ENCODE peak calls at places on chromosomes 4 and X, in four cellular contexts. H, L, D and B are unnamed samples. For H3K4me1, the result is how much of the 10 kb centered on the place peaks cover.

GRCh38 chr4:156673483-156673882 is 298.1 kb downstream of the PDGFC start:
- DNase-seq in D (no peak), H (no peak), L (peak), B (no peak)

GRCh38 chr4:133921280-133922195 is 280.1 kb downstream of the PABPC4L start:
- DNase-seq in L (peak), D (no peak), H (no peak), B (no peak)

GRCh38 chr4:128310266-128310697 is 22.7 kb upstream of the PGRMC2 start:
- DNase-seq in L (peak), D (peak), H (no peak), B (peak)

GRCh38 chr4:151219938-151220337 is 57.0 kb upstream of the PRSS48 start:
- DNase-seq in L (no peak), D (no peak), H (no peak), B (no peak)

GRCh38 chr4:182554736-182555135 is 311.5 kb downstream of the TENM3 start:
- DNase-seq in H (no peak), D (no peak), L (peak), B (no peak)

GRCh38 chr4:47525154-47525819 is 40.2 kb downstream of the ATP10D start:
- DNase-seq in D (no peak), H (no peak), L (peak), B (no peak)

GRCh38 chrX:71949363-71949762 is 38.7 kb downstream of the NHSL2 start:
- DNase-seq in D (no peak), L (no peak), H (no peak), B (no peak)

GRCh38 chr4:7742807-7743158 is 196.9 kb downstream of the AFAP1 start:
- DNase-seq in H (no peak), L (no peak), D (no peak), B (no peak)

GRCh38 chr4:118587946-118588345 is 97.2 kb upstream of the METTL14 start:
- DNase-seq in L (no peak), H (no peak), D (no peak), B (no peak)

GRCh38 chr4:122744229-122744628 is 11.7 kb downstream of the BBS12 start:
- DNase-seq in H (no peak), D (no peak), L (peak), B (no peak)

GRCh38 chr4:56723201-56723605 is 42.1 kb upstream of the HOPX start:
- DNase-seq in H (no peak), D (no peak), L (no peak), B (no peak)

GRCh38 chr4:108885211-108885610 is 122.4 kb upstream of the ETNPPL start:
- DNase-seq in L (peak), H (no peak), D (no peak), B (no peak)

GRCh38 chr4:115113382-115114106 is at the start of gene NDST4:
- DNase-seq in L (peak), D (no peak), H (no peak), B (no peak)

GRCh38 chr4:46506876-46507275 is 116.9 kb upstream of the GABRA2 start:
- DNase-seq in L (peak), D (no peak), H (no peak), B (no peak)

GRCh38 chr4:96524311-96524875 is 684.5 kb downstream of the PDHA2 start:
- DNase-seq in L (no peak), D (no peak), H (no peak), B (no peak)

GRCh38 chr4:77169496-77169895 is 12.5 kb downstream of the CCNG2 start:
- DNase-seq in H (no peak), L (peak), D (no peak), B (no peak)

GRCh38 chrX:2485460-2485753 is 15.4 kb downstream of the DHRSX start:
- DNase-seq in D (no peak), H (no peak), L (peak), B (no peak)

GRCh38 chr4:48047896-48048295 is 31.3 kb downstream of the NIPAL1 start:
- DNase-seq in H (peak), L (no peak), D (no peak), B (peak)

GRCh38 chr4:40918330-40918729 is 168.6 kb downstream of the NSUN7 start:
- DNase-seq in D (no peak), L (peak), H (peak), B (peak)

GRCh38 chr4:110208419-110208818 is 10.0 kb upstream of the ELOVL6 start:
- DNase-seq in H (no peak), L (no peak), D (no peak), B (no peak)

GRCh38 chr4:147056951-147057630 is 111.4 kb upstream of the TTC29 start:
- DNase-seq in H (no peak), D (no peak), L (peak), B (no peak)

GRCh38 chrX:21847342-21847741 is 7.9 kb downstream of the MBTPS2 start:
- DNase-seq in H (no peak), L (no peak), D (no peak), B (no peak)

GRCh38 chr4:78293348-78293747 is 236.2 kb downstream of the FRAS1 start:
- DNase-seq in H (no peak), D (no peak), L (peak), B (no peak)

GRCh38 chr4:159017323-159018036 is 85.4 kb upstream of the RAPGEF2 start:
- DNase-seq in D (no peak), H (no peak), L (no peak), B (no peak)

GRCh38 chr4:170087163-170087700 is 2.5 kb downstream of the AADAT start:
- DNase-seq in D (no peak), H (no peak), L (peak), B (no peak)

GRCh38 chrX:24214568-24214967 is 65.0 kb downstream of the ZFX start:
- DNase-seq in H (no peak), L (no peak), D (no peak), B (no peak)

GRCh38 chr4:129063640-129064039 is 29.7 kb downstream of the SCLT1 start:
- DNase-seq in D (no peak), L (no peak), H (no peak), B (no peak)

GRCh38 chr4:87849612-87850011 is 16.8 kb downstream of the MEPE start:
- DNase-seq in D (no peak), L (peak), H (no peak), B (no peak)

GRCh38 chrX:153226344-153227190 is 47.5 kb downstream of the MAGEA1 start:
- DNase-seq in D (no peak), L (peak), H (no peak), B (no peak)

DNA sequence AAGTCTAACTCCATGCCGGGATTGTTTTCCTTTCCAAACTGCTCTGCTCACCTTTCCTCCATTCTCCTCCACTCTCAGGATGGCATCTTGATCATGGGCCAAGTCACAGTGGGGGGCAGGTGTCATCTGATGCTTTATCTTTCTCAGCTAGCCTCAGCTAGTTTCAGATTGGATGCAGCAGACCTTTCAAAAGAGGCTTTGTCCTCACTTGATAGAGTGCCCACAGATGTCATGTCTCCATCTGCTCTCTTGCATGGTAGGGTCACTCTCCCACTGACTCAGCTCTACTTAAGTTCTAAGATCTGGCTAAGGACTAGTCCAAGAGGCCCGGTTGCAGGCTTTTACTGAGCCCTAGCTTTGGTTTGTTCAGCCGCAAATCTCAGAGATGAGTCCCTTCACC is 341.7 kb upstream of the GALNT7 start:
- DNase-seq in D (no peak), L (no peak), H (no peak), B (no peak)
- H3K4me3 ChIP-seq in D (no peak), L (no peak), H (no peak), B (no peak)

GRCh38 chr4:1216076-1216614 is 32.8 kb downstream of the CTBP1 start:
- DNase-seq in D (no peak), H (no peak), L (no peak), B (no peak)

GRCh38 chr4:1218892-1219552 is 29.9 kb downstream of the CTBP1 start:
- DNase-seq in L (no peak), D (no peak), H (no peak), B (no peak)

GRCh38 chr4:1217366-1217765 is 31.6 kb downstream of the CTBP1 start:
- DNase-seq in L (no peak), H (no peak), D (no peak), B (no peak)

GRCh38 chr4:1215347-1216075 is 33.4 kb downstream of the CTBP1 start:
- DNase-seq in H (peak), L (no peak), D (no peak), B (no peak)

DNA sequence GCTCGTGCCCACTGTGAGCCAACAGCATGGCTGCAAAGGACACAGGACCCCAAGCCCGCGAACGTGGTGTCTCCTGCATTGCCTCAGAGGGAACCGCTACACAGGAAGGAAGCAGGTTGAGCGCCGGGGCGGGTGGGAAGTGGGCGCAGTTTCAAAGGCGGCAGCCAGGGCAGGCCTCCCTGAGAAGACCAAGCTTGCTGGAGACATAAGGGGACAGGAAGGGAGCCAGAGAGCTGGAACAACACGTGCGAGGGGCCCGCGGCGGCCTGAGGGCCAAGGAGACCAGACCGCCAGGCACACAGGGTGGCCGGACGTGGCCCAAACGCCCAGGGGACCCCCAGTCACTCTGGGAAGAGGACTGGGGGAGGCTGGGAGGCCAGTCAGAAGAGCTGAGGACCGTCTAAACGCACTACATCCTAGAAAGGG is 32.0 kb downstream of the CTBP1 start:
- DNase-seq in D (no peak), H (peak), L (no peak), B (no peak)
- H3K4me1 ChIP-seq in D (under half), H (under half), L (under half), B (under half)

DNA sequence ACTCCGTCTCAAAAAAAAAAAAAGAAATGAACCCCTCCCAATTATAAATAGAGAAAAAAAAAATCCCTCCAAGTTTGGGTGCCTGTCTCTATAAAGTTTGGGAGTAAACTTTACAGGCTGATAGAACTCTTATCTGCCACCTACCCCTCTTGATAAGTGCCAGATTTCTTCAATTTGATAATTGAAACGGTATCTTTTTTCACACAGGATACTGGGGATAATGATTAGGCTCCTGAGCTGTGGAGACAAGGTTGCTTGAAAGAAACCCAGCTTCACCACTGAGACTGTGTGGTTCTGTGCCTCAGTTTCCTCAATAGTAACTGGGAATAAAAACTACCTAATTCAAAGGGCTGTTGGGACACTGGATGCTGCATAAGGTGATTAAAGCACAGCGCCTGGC is 606 bp downstream of the EFHC2 start:
- DNase-seq in L (no peak), H (no peak), D (no peak), B (no peak)
- H3K27ac ChIP-seq in L (no peak), H (no peak), D (no peak), B (no peak)

DNA sequence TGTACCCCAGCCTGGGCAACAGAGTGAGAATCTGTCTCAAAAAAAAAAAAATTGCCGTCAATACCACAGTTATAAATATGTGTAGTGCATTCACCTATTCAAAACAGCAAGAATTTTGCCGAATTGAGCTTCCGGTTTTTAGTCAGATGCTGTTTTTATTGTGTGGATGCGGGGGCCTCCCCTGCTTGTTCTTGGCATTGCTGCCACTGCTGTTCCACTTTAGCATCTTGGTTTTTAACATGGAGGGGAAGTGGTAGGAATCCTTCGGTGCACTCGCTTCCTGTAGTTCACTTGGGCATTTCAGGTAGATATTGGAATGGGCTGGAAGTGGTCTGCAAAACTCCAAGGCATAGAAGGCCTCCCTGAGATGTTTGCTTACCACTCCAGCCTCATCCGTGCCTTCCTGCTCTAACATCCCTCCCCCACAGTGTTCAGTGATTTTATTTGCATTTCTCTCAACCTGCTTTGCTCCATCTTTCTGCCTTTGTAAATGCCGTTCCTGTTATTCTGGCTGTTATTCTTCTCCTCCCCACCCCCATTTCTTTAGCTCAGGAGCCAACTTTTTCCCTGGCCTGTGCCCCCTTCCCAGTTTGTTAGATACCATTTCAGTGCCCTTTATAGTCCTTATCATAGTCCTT is 25.5 kb downstream of the MOB1B start:
- DNase-seq in D (no peak), H (no peak), L (no peak), B (no peak)
- H3K4me3 ChIP-seq in D (no peak), H (no peak), L (no peak), B (no peak)

GRCh38 chr4:6272863-6273660 is 3.4 kb downstream of the WFS1 start:
- DNase-seq in L (peak), D (peak), H (no peak), B (no peak)

GRCh38 chr4:6275351-6275750 is 5.7 kb downstream of the WFS1 start:
- DNase-seq in H (no peak), L (no peak), D (no peak), B (no peak)

GRCh38 chr4:6271701-6272465 is 2.2 kb downstream of the WFS1 start:
- DNase-seq in L (no peak), D (no peak), H (peak), B (peak)

GRCh38 chr4:6275898-6276563 is 6.4 kb downstream of the WFS1 start:
- DNase-seq in L (no peak), H (no peak), D (no peak), B (no peak)

GRCh38 chr4:6273661-6273990 is 4.0 kb downstream of the WFS1 start:
- DNase-seq in H (no peak), L (no peak), D (no peak), B (no peak)
- H3K4me1 ChIP-seq in H (half or more), L (under half), D (under half), B (under half)

DNA sequence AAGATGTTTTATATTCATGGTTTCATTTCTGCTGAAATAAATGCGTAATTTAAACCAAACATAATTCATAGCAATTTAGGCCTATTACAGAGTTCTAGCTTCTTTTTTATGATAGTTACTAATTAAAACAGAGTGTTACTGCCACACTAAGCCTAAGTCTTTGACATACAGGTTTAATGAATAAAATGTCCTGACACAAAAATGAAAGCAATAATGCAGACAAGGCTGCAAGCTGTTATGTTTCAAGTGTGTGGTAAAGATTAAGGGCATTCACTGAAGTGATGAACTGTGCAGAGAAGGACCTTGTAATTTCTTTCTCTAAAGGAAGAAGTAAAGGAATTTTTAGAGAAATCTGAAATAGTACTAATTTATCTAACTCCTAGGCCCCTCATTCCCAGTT is 2.9 kb downstream of the NDNF start:
- DNase-seq in L (no peak), D (no peak), H (no peak), B (no peak)
- H3K27ac ChIP-seq in L (no peak), D (no peak), H (no peak), B (no peak)